ENCODE peak calls at places on chromosomes 6 and 20, in five cellular contexts. One of them, this sample, is unnamed.

GRCh38 chr6:68008445-68008844 is 626.6 kb upstream of the ADGRB3 start:
- DNase-seq in CD8-positive, alpha-beta T cell: no peak
- DNase-seq in fibroblast of lung: peak
- DNase-seq in epithelial cell of esophagus: no peak
- DNase-seq in astrocyte: peak
- DNase-seq in this sample: no peak

GRCh38 chr20:61664741-61665320 is 400.9 kb downstream of the TAF4 start:
- DNase-seq in CD8-positive, alpha-beta T cell: no peak
- DNase-seq in fibroblast of lung: no peak
- DNase-seq in epithelial cell of esophagus: no peak
- DNase-seq in astrocyte: no peak
- DNase-seq in this sample: no peak

GRCh38 chr20:4159765-4160490 is 144.6 kb upstream of the RNF24 start:
- DNase-seq in CD8-positive, alpha-beta T cell: no peak
- DNase-seq in fibroblast of lung: no peak
- DNase-seq in epithelial cell of esophagus: no peak
- DNase-seq in astrocyte: no peak
- DNase-seq in this sample: no peak

GRCh38 chr20:45019764-45020126 is 53.4 kb downstream of the STK4 start:
- DNase-seq in CD8-positive, alpha-beta T cell: no peak
- DNase-seq in fibroblast of lung: peak
- DNase-seq in epithelial cell of esophagus: no peak
- DNase-seq in astrocyte: no peak
- DNase-seq in this sample: no peak

GRCh38 chr6:142569676-142570075 is 267.9 kb downstream of the ADGRG6 start:
- DNase-seq in CD8-positive, alpha-beta T cell: no peak
- DNase-seq in fibroblast of lung: peak
- DNase-seq in epithelial cell of esophagus: peak
- DNase-seq in astrocyte: peak
- DNase-seq in this sample: no peak

GRCh38 chr20:7798176-7798575 is 142.1 kb downstream of the HAO1 start:
- DNase-seq in CD8-positive, alpha-beta T cell: no peak
- DNase-seq in fibroblast of lung: no peak
- DNase-seq in epithelial cell of esophagus: no peak
- DNase-seq in astrocyte: peak
- DNase-seq in this sample: no peak

GRCh38 chr6:116111552-116112528 is 11.2 kb downstream of the NT5DC1 start:
- DNase-seq in CD8-positive, alpha-beta T cell: peak
- DNase-seq in fibroblast of lung: peak
- DNase-seq in epithelial cell of esophagus: peak
- DNase-seq in astrocyte: no peak
- DNase-seq in this sample: peak

GRCh38 chr6:36888654-36889481 is 3.1 kb downstream of the C6orf89 start:
- DNase-seq in CD8-positive, alpha-beta T cell: no peak
- DNase-seq in fibroblast of lung: no peak
- DNase-seq in epithelial cell of esophagus: no peak
- DNase-seq in astrocyte: no peak
- DNase-seq in this sample: no peak

GRCh38 chr20:24584538-24585356 is 115.3 kb downstream of the SYNDIG1 start:
- DNase-seq in CD8-positive, alpha-beta T cell: no peak
- DNase-seq in fibroblast of lung: peak
- DNase-seq in epithelial cell of esophagus: no peak
- DNase-seq in astrocyte: peak
- DNase-seq in this sample: peak

GRCh38 chr6:66278115-66278514 is 571.1 kb upstream of the EYS start:
- DNase-seq in CD8-positive, alpha-beta T cell: no peak
- DNase-seq in fibroblast of lung: no peak
- DNase-seq in epithelial cell of esophagus: no peak
- DNase-seq in astrocyte: no peak
- DNase-seq in this sample: no peak

GRCh38 chr6:17281497-17282481 is 628 bp downstream of the RBM24 start:
- DNase-seq in CD8-positive, alpha-beta T cell: no peak
- DNase-seq in fibroblast of lung: peak
- DNase-seq in epithelial cell of esophagus: peak
- DNase-seq in astrocyte: peak
- DNase-seq in this sample: no peak

GRCh38 chr20:57611605-57612311 is 8.5 kb downstream of the ZBP1 start:
- DNase-seq in CD8-positive, alpha-beta T cell: no peak
- DNase-seq in fibroblast of lung: no peak
- DNase-seq in epithelial cell of esophagus: no peak
- DNase-seq in astrocyte: no peak
- DNase-seq in this sample: no peak

GRCh38 chr20:35699127-35699913 is at the start of the genes NFS1 and ROMO1:
- DNase-seq in CD8-positive, alpha-beta T cell: peak
- DNase-seq in fibroblast of lung: peak
- DNase-seq in epithelial cell of esophagus: peak
- DNase-seq in astrocyte: peak
- DNase-seq in this sample: peak

GRCh38 chr6:117829594-117830319 is 77.3 kb upstream of the SLC35F1 start:
- DNase-seq in CD8-positive, alpha-beta T cell: no peak
- DNase-seq in fibroblast of lung: peak
- DNase-seq in epithelial cell of esophagus: peak
- DNase-seq in astrocyte: peak
- DNase-seq in this sample: peak
- TF ChIP-seq CTCF in CD8-positive, alpha-beta T cell: no peak
- TF ChIP-seq CTCF in fibroblast of lung: peak
- TF ChIP-seq CTCF in epithelial cell of esophagus: peak
- TF ChIP-seq CTCF in astrocyte: peak
- TF ChIP-seq CTCF in this sample: peak

DNA sequence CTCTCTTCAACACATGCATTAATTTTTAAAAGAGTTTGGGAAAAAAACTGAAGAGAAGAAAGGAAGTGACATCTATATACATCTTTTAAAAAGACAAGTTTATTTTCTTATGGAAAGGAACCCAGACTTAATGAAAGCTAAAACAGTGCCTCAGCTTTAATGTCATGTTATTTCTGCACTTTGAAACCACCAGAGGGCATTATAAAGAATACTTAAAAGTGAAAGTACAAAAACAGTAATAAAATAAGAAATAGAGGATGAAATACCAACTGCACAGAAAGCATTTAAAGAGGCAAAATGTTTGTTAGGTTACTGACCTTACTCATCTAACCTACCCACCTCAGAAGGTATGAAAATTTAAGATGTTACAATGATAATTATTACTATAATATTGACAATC is 98.8 kb downstream of the HUS1B start:
- DNase-seq in CD8-positive, alpha-beta T cell: no peak
- DNase-seq in fibroblast of lung: no peak
- DNase-seq in epithelial cell of esophagus: no peak
- DNase-seq in astrocyte: no peak
- DNase-seq in this sample: no peak
- TF ChIP-seq CTCF in CD8-positive, alpha-beta T cell: no peak
- TF ChIP-seq CTCF in fibroblast of lung: peak
- TF ChIP-seq CTCF in epithelial cell of esophagus: no peak
- TF ChIP-seq CTCF in astrocyte: peak
- TF ChIP-seq CTCF in this sample: peak

DNA sequence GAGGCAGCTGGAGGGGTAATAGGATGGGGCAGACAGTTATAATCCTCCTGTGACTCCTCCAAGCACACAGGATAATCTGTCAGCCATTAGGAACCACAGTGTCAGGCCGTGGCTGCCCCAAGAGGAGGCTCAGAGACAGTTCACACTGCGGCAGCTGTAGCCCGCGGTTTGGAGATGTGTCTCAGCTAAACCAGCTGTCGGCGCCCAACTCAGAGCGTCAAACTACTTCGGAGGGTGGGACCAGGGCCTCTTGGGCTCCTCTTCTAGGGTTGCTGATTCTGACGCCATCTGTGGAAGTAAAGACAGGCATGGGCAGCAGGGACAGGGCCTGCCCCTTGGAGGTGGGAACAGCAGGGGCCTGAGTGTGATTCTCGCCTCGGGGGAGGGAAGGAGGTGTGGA is 309.8 kb downstream of the CDC5L start:
- DNase-seq in CD8-positive, alpha-beta T cell: no peak
- DNase-seq in fibroblast of lung: no peak
- DNase-seq in epithelial cell of esophagus: no peak
- DNase-seq in astrocyte: no peak
- DNase-seq in this sample: no peak
- TF ChIP-seq CTCF in CD8-positive, alpha-beta T cell: no peak
- TF ChIP-seq CTCF in fibroblast of lung: no peak
- TF ChIP-seq CTCF in epithelial cell of esophagus: no peak
- TF ChIP-seq CTCF in astrocyte: no peak
- TF ChIP-seq CTCF in this sample: no peak

GRCh38 chr6:88013554-88013953 is 34.1 kb upstream of the SPACA1 start:
- DNase-seq in CD8-positive, alpha-beta T cell: no peak
- DNase-seq in fibroblast of lung: no peak
- DNase-seq in epithelial cell of esophagus: no peak
- DNase-seq in astrocyte: no peak
- DNase-seq in this sample: no peak
- TF ChIP-seq CTCF in CD8-positive, alpha-beta T cell: no peak
- TF ChIP-seq CTCF in fibroblast of lung: no peak
- TF ChIP-seq CTCF in epithelial cell of esophagus: no peak
- TF ChIP-seq CTCF in astrocyte: peak
- TF ChIP-seq CTCF in this sample: peak

GRCh38 chr6:99148111-99148510 is 200.4 kb upstream of the FBXL4 start:
- DNase-seq in CD8-positive, alpha-beta T cell: no peak
- DNase-seq in fibroblast of lung: no peak
- DNase-seq in epithelial cell of esophagus: no peak
- DNase-seq in astrocyte: no peak
- DNase-seq in this sample: no peak

GRCh38 chr6:99152345-99152643 is 197.2 kb downstream of the FAXC start:
- DNase-seq in CD8-positive, alpha-beta T cell: no peak
- DNase-seq in fibroblast of lung: no peak
- DNase-seq in epithelial cell of esophagus: no peak
- DNase-seq in astrocyte: no peak
- DNase-seq in this sample: no peak

GRCh38 chr6:99148761-99149160 is 200.7 kb downstream of the FAXC start:
- DNase-seq in CD8-positive, alpha-beta T cell: no peak
- DNase-seq in fibroblast of lung: no peak
- DNase-seq in epithelial cell of esophagus: no peak
- DNase-seq in astrocyte: no peak
- DNase-seq in this sample: no peak

GRCh38 chr6:99146716-99147115 is 199.0 kb upstream of the FBXL4 start:
- DNase-seq in CD8-positive, alpha-beta T cell: no peak
- DNase-seq in fibroblast of lung: no peak
- DNase-seq in epithelial cell of esophagus: no peak
- DNase-seq in astrocyte: no peak
- DNase-seq in this sample: no peak

GRCh38 chr6:99151634-99152344 is 197.7 kb downstream of the FAXC start:
- DNase-seq in CD8-positive, alpha-beta T cell: peak
- DNase-seq in fibroblast of lung: peak
- DNase-seq in epithelial cell of esophagus: peak
- DNase-seq in astrocyte: peak
- DNase-seq in this sample: peak
- TF ChIP-seq CTCF in CD8-positive, alpha-beta T cell: peak
- TF ChIP-seq CTCF in fibroblast of lung: peak
- TF ChIP-seq CTCF in epithelial cell of esophagus: peak
- TF ChIP-seq CTCF in astrocyte: peak
- TF ChIP-seq CTCF in this sample: peak

GRCh38 chr6:113172531-113172966 is 684.6 kb upstream of the MARCKS start:
- DNase-seq in CD8-positive, alpha-beta T cell: no peak
- DNase-seq in fibroblast of lung: peak
- DNase-seq in epithelial cell of esophagus: no peak
- DNase-seq in astrocyte: peak
- DNase-seq in this sample: no peak
- TF ChIP-seq CTCF in CD8-positive, alpha-beta T cell: no peak
- TF ChIP-seq CTCF in fibroblast of lung: no peak
- TF ChIP-seq CTCF in epithelial cell of esophagus: no peak
- TF ChIP-seq CTCF in astrocyte: no peak
- TF ChIP-seq CTCF in this sample: no peak

DNA sequence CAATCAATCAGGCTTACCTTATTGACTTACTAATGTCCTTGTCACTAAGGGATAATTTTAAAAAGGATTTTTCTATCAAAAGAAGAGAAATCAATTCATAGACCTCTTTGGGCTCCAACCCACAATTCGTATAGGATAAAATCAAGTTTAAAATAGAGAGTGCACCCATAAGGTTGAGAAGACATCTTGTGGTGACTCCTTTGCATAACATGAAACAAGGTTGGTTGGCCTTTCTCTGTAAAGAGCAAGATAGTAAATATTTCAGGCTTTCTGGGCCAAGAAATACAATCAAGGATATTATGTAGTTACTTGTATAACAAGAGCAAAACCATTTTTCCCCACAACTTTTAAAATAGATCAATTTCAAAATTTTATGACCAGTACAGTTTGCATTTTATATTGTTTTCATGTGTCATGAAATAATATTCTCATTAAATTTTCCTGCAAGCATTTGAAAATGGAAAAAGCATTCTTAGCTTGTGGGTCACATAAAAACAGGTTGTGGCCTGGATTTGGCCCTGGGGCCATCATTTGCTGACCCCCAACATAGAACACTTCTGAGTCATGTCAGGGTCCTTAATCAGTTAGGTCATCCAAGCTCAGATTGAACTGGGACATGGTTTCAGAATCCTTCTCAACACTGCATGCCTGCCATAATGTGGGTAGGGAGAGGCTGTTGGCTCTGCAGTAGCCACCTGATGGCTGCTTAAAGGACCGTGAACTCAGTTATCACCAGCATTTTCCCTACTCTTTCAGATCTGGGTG is 76.7 kb downstream of the MYB start:
- DNase-seq in CD8-positive, alpha-beta T cell: no peak
- DNase-seq in fibroblast of lung: no peak
- DNase-seq in epithelial cell of esophagus: no peak
- DNase-seq in astrocyte: no peak
- DNase-seq in this sample: no peak
- TF ChIP-seq CTCF in CD8-positive, alpha-beta T cell: no peak
- TF ChIP-seq CTCF in fibroblast of lung: peak
- TF ChIP-seq CTCF in epithelial cell of esophagus: peak
- TF ChIP-seq CTCF in astrocyte: no peak
- TF ChIP-seq CTCF in this sample: peak

GRCh38 chr6:169700296-169700695 is 1.5 kb downstream of the WDR27 start:
- DNase-seq in CD8-positive, alpha-beta T cell: no peak
- DNase-seq in fibroblast of lung: peak
- DNase-seq in epithelial cell of esophagus: no peak
- DNase-seq in astrocyte: peak
- DNase-seq in this sample: peak
- TF ChIP-seq CTCF in CD8-positive, alpha-beta T cell: no peak
- TF ChIP-seq CTCF in fibroblast of lung: no peak
- TF ChIP-seq CTCF in epithelial cell of esophagus: no peak
- TF ChIP-seq CTCF in astrocyte: no peak
- TF ChIP-seq CTCF in this sample: no peak